ENCODE peak calls at places on chromosomes 12 and 14, in six cellular contexts. W, J, G, M, B and F are unnamed samples.

GRCh38 chr14:83706555-83706954 is 1823.4 kb upstream of the FLRT2 start:
- DNase-seq in J (no peak), G (peak), W (no peak), M (no peak), B (peak), F (no peak)

GRCh38 chr12:42410345-42410744 is 84.4 kb downstream of the PPHLN1 start:
- DNase-seq in M (no peak), G (no peak), W (no peak), J (no peak), B (no peak), F (no peak)

GRCh38 chr12:52436000-52436827 is 2.0 kb upstream of the KRT75 start:
- DNase-seq in W (no peak), G (peak), M (peak), B (no peak), J (no peak), F (no peak)

GRCh38 chr14:55681088-55681487 is 101.1 kb downstream of the KTN1 start:
- DNase-seq in G (no peak), J (no peak), B (no peak), W (no peak), M (no peak), F (no peak)

GRCh38 chr12:4372653-4373052 is 6.9 kb downstream of the FGF23 start:
- DNase-seq in G (no peak), B (no peak), W (no peak), J (no peak), M (no peak), F (no peak)

GRCh38 chr14:51424569-51425251 is 184.7 kb downstream of the TMX1 start:
- DNase-seq in W (no peak), M (peak), G (peak), J (no peak), B (peak), F (no peak)

GRCh38 chr14:78606111-78606510 is 435.9 kb downstream of the NRXN3 start:
- DNase-seq in B (peak), G (peak), W (no peak), M (peak), J (no peak), F (no peak)

GRCh38 chr14:90995785-90996184 is 64.7 kb downstream of the RPS6KA5 start:
- DNase-seq in W (no peak), G (no peak), B (no peak), J (no peak), M (no peak), F (no peak)

GRCh38 chr12:48815281-48816110 is 2.8 kb upstream of the CACNB3 start:
- DNase-seq in W (peak), B (peak), M (peak), J (peak), G (peak), F (peak)

GRCh38 chr12:102452605-102453004 is 27.8 kb downstream of the IGF1 start:
- DNase-seq in J (no peak), M (no peak), W (no peak), G (no peak), B (no peak), F (no peak)

GRCh38 chr12:113416091-113416754 is 6.0 kb upstream of the SDSL start:
- DNase-seq in W (peak), B (peak), G (no peak), M (peak), J (no peak), F (no peak)

GRCh38 chr12:113420996-113421595 is 1.1 kb upstream of the SDSL start:
- DNase-seq in W (no peak), J (no peak), B (no peak), M (no peak), G (no peak), F (no peak)

GRCh38 chr14:97267509-97267908 is 470.3 kb downstream of the VRK1 start:
- DNase-seq in M (peak), W (no peak), G (no peak), B (no peak), J (no peak), F (no peak)

GRCh38 chr12:26723379-26724308 is 109.3 kb downstream of the ITPR2 start:
- DNase-seq in M (no peak), B (no peak), G (peak), W (no peak), J (no peak), F (no peak)

GRCh38 chr14:80764496-80764895 is 177.0 kb downstream of the CEP128 start:
- DNase-seq in W (no peak), B (no peak), M (peak), J (no peak), G (peak), F (no peak)

GRCh38 chr12:66296171-66296683 is 6.1 kb upstream of the HELB start:
- DNase-seq in J (no peak), G (no peak), M (no peak), B (no peak), W (no peak), F (no peak)

GRCh38 chr12:51847830-51848727 is at the start of gene FIGNL2:
- DNase-seq in G (peak), M (no peak), B (no peak), J (no peak), W (no peak), F (no peak)

GRCh38 chr12:62934799-62935674 is at the start of gene PPM1H:
- DNase-seq in J (peak), W (peak), G (peak), B (no peak), M (peak), F (peak)

GRCh38 chr14:75981826-75982723 is at the start of gene TGFB3:
- DNase-seq in B (peak), G (peak), J (peak), W (peak), M (peak), F (peak)

GRCh38 chr12:28340261-28340660 is 150.0 kb downstream of the CCDC91 start:
- DNase-seq in M (peak), J (no peak), G (peak), W (no peak), B (peak), F (no peak)

GRCh38 chr12:46210835-46211439 is 57.9 kb downstream of the SLC38A1 start:
- DNase-seq in W (no peak), B (no peak), G (no peak), J (no peak), M (no peak), F (no peak)

GRCh38 chr14:97692084-97692483 is 894.9 kb downstream of the VRK1 start:
- DNase-seq in G (no peak), W (no peak), M (no peak), B (no peak), J (no peak), F (no peak)

GRCh38 chr12:88206636-88207035 is 64.5 kb downstream of the TMTC3 start:
- DNase-seq in J (no peak), M (peak), W (no peak), G (peak), B (peak), F (no peak)

GRCh38 chr12:88812610-88813009 is 232.3 kb upstream of the KITLG start:
- DNase-seq in J (no peak), W (no peak), B (no peak), G (no peak), M (no peak), F (no peak)

GRCh38 chr12:109428038-109428629 is 49.0 kb downstream of the KCTD10 start:
- DNase-seq in W (peak), J (peak), M (peak), B (peak), G (peak), F (peak)

GRCh38 chr12:47903927-47904646 is 707 bp downstream of the VDR start:
- DNase-seq in J (peak), B (peak), W (peak), M (peak), G (peak), F (peak)

GRCh38 chr12:80272516-80272915 is 171.5 kb upstream of the PTPRQ start:
- DNase-seq in B (no peak), M (no peak), W (no peak), J (no peak), G (no peak), F (no peak)

GRCh38 chr14:33509454-33509853 is 441.4 kb downstream of the EGLN3 start:
- DNase-seq in W (no peak), G (no peak), M (no peak), B (no peak), J (no peak), F (no peak)

GRCh38 chr12:105876426-105876927 is 262.3 kb downstream of the NUAK1 start:
- DNase-seq in J (no peak), B (no peak), G (no peak), M (no peak), W (no peak), F (no peak)

GRCh38 chr14:36293824-36294223 is 26.6 kb downstream of the MBIP start:
- DNase-seq in B (peak), G (peak), W (no peak), J (no peak), M (peak), F (no peak)

GRCh38 chr12:3299929-3300832 is 190.8 kb upstream of the PRMT8 start:
- DNase-seq in J (peak), B (peak), W (peak), G (peak), M (peak), F (peak)
- H3K4me3 ChIP-seq in J (no peak), B (peak), W (peak), G (no peak), M (peak), F (no peak)

DNA sequence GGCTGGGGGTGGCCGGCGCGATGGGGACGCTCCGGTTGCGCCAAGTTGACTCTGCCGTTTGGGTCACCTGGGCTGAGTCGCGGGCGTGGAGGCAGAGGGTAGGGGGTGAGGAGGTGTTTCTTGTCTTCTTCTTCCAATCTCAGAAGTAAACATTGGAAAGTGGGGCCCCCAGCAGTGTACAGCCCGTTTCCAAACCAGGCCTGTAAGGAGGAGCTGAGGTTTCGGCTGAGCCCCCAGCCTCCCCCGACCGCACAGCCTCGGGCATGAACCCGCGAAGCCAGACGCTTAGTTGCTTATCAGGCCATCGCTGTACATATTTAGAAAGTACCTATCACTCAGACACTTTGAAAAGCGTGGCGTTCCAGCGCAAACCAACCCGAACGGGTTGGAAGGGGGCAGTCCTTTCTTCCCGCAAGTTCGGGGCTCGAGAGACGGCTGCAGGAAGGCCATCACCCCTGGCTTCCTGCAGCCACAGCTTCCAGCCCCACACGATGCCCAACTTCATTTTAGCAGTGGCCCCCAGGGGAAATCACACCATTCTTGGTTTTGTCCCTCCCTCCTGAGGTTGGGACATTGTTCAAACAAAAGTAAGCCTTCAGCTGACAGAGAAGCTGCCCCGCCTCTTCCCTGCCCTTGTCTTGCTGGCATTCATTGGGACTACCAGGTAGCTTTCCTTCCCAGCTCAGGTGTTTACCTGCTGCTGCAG is 164.1 kb downstream of the ZFP36L1 start:
- DNase-seq in B (no peak), G (no peak), M (no peak), W (no peak), J (peak), F (no peak)
- H3K4me3 ChIP-seq in B (no peak), G (no peak), M (no peak), W (peak), J (no peak), F (no peak)

DNA sequence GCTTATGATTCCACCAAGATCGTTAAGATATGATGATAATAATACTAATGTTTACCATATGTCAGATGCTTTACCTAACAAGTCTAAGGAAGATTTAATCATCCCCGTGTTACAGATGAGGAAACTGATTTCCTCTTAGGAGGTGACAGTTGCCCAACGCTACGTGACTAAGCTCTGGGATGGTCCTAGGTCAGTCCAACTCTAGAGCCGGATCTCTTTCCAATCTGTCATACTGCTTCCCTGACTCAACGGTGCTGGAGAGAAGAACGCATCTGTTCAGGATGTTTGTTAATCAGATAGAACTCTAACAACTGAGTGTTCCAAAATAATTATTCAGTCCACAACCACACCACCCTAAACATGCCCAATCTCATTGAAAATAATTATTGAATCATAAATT is 39.8 kb downstream of the NDUFA12 start:
- DNase-seq in W (no peak), G (peak), J (no peak), B (no peak), M (no peak), F (no peak)
- H3K4me3 ChIP-seq in W (no peak), G (no peak), J (no peak), B (no peak), M (no peak), F (no peak)

GRCh38 chr12:24903305-24904088 is 45.4 kb downstream of the BCAT1 start:
- DNase-seq in M (peak), J (no peak), W (no peak), G (no peak), B (no peak), F (peak)
- H3K4me3 ChIP-seq in M (peak), J (peak), W (peak), G (peak), B (peak), F (peak)

DNA sequence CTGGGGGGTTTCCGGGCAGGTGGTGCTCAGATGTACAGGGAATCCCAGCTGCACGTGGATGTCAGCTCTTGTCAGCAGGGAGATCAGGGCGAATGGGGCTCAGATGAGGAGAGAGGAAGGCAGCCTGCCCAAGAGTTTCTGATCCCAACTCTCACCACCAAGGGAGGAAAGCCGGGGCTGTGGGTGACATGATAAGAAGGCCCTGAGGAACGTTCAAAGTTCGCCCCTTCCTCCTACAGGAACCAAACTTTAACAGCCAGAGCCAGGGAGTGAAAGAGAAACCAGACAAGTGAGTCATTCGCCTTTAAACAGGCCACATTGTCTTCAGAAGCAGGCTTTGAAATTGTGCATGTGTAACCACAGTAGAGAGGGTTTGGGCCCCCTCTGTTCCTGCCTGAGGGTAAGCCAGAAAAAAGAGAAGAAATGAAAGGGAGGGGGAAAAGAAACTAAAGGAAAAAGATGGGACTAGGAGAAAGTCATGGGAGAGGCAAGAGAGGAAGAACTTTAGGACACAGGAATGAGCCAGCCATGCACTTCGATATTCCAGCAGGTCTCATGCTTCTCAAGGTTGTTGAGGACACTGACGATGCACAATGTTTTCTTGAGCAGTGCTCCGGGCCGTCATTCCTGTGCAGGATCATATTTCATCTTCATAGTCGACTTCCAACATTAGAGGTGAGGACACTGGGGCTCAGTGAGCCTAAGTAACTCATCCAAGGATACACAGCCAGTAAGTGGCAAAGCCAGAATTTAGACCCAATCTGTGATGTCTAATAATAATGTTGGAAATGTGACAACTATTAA is 691.4 kb upstream of the TBX3 start:
- DNase-seq in G (peak), B (peak), J (no peak), W (no peak), M (peak), F (no peak)
- H3K4me3 ChIP-seq in G (no peak), B (peak), J (no peak), W (no peak), M (no peak), F (no peak)